ENCODE peak calls at places on chromosomes 5 and 9, in eight cellular contexts. One of them, this sample, is unnamed. For H3K9me3 and H3K4me1, the result is how much of the 10 kb centered on the place peaks cover.

GRCh38 chr9:87007711-87008360 is 60.5 kb upstream of the GAS1 start:
- DNase-seq in ovary: no peak
- DNase-seq in H1: no peak
- DNase-seq in left ventricle myocardium inferior: no peak
- DNase-seq in transverse colon: no peak
- DNase-seq in right atrium auricular region: no peak
- DNase-seq in lower lobe of right lung: no peak
- DNase-seq in A549: no peak
- DNase-seq in this sample: no peak

GRCh38 chr9:112401175-112401815 is 21.4 kb downstream of the HSDL2 start:
- DNase-seq in ovary: no peak
- DNase-seq in H1: no peak
- DNase-seq in left ventricle myocardium inferior: no peak
- DNase-seq in transverse colon: no peak
- DNase-seq in right atrium auricular region: no peak
- DNase-seq in lower lobe of right lung: no peak
- DNase-seq in A549: no peak
- DNase-seq in this sample: no peak

GRCh38 chr9:36036780-36037579 is at the start of gene RECK:
- DNase-seq in ovary: peak
- DNase-seq in H1: peak
- DNase-seq in left ventricle myocardium inferior: peak
- DNase-seq in transverse colon: peak
- DNase-seq in right atrium auricular region: peak
- DNase-seq in lower lobe of right lung: peak
- DNase-seq in A549: peak
- DNase-seq in this sample: peak

GRCh38 chr5:112210430-112211005 is 208.6 kb downstream of the EPB41L4A start:
- DNase-seq in ovary: no peak
- DNase-seq in H1: no peak
- DNase-seq in left ventricle myocardium inferior: no peak
- DNase-seq in transverse colon: peak
- DNase-seq in right atrium auricular region: no peak
- DNase-seq in lower lobe of right lung: no peak
- DNase-seq in A549: peak
- DNase-seq in this sample: no peak

GRCh38 chr5:153749941-153750340 is 259.5 kb downstream of the GRIA1 start:
- DNase-seq in ovary: no peak
- DNase-seq in H1: no peak
- DNase-seq in left ventricle myocardium inferior: no peak
- DNase-seq in transverse colon: no peak
- DNase-seq in right atrium auricular region: no peak
- DNase-seq in lower lobe of right lung: no peak
- DNase-seq in A549: no peak
- DNase-seq in this sample: no peak

GRCh38 chr5:27034531-27034930 is 3.9 kb downstream of the CDH9 start:
- DNase-seq in ovary: no peak
- DNase-seq in H1: no peak
- DNase-seq in left ventricle myocardium inferior: no peak
- DNase-seq in transverse colon: no peak
- DNase-seq in right atrium auricular region: no peak
- DNase-seq in lower lobe of right lung: no peak
- DNase-seq in A549: no peak
- DNase-seq in this sample: no peak

GRCh38 chr9:93895535-93895934 is 59.6 kb downstream of the BARX1 start:
- DNase-seq in ovary: no peak
- DNase-seq in H1: no peak
- DNase-seq in left ventricle myocardium inferior: peak
- DNase-seq in transverse colon: peak
- DNase-seq in right atrium auricular region: no peak
- DNase-seq in lower lobe of right lung: no peak
- DNase-seq in A549: no peak
- DNase-seq in this sample: no peak

GRCh38 chr5:34530637-34531036 is 125.5 kb upstream of the RAI14 start:
- DNase-seq in ovary: no peak
- DNase-seq in H1: no peak
- DNase-seq in left ventricle myocardium inferior: no peak
- DNase-seq in transverse colon: no peak
- DNase-seq in right atrium auricular region: no peak
- DNase-seq in lower lobe of right lung: no peak
- DNase-seq in A549: no peak
- DNase-seq in this sample: no peak

GRCh38 chr5:766666-767431 is 17.7 kb downstream of the ZDHHC11B start:
- DNase-seq in ovary: peak
- DNase-seq in H1: no peak
- DNase-seq in left ventricle myocardium inferior: no peak
- DNase-seq in transverse colon: no peak
- DNase-seq in right atrium auricular region: no peak
- DNase-seq in lower lobe of right lung: no peak
- DNase-seq in A549: no peak
- DNase-seq in this sample: peak

GRCh38 chr5:78001198-78001597 is 225.1 kb upstream of the TBCA start:
- DNase-seq in ovary: no peak
- DNase-seq in H1: no peak
- DNase-seq in left ventricle myocardium inferior: no peak
- DNase-seq in transverse colon: no peak
- DNase-seq in right atrium auricular region: no peak
- DNase-seq in lower lobe of right lung: no peak
- DNase-seq in A549: no peak
- DNase-seq in this sample: no peak

GRCh38 chr5:85293139-85293785 is 908.6 kb upstream of the EDIL3 start:
- DNase-seq in ovary: no peak
- DNase-seq in H1: no peak
- DNase-seq in left ventricle myocardium inferior: no peak
- DNase-seq in transverse colon: no peak
- DNase-seq in right atrium auricular region: no peak
- DNase-seq in lower lobe of right lung: no peak
- DNase-seq in A549: no peak
- DNase-seq in this sample: no peak

GRCh38 chr9:135275163-135275925 is 187.9 kb downstream of the OLFM1 start:
- DNase-seq in ovary: no peak
- DNase-seq in H1: no peak
- DNase-seq in left ventricle myocardium inferior: no peak
- DNase-seq in transverse colon: no peak
- DNase-seq in right atrium auricular region: no peak
- DNase-seq in lower lobe of right lung: peak
- DNase-seq in A549: no peak
- DNase-seq in this sample: peak

GRCh38 chr5:83789376-83789775 is 68.7 kb upstream of the HAPLN1 start:
- DNase-seq in ovary: no peak
- DNase-seq in H1: no peak
- DNase-seq in left ventricle myocardium inferior: no peak
- DNase-seq in transverse colon: no peak
- DNase-seq in right atrium auricular region: no peak
- DNase-seq in lower lobe of right lung: no peak
- DNase-seq in A549: no peak
- DNase-seq in this sample: no peak

GRCh38 chr5:132020568-132021339 is 9.3 kb upstream of the ACSL6 start:
- DNase-seq in ovary: no peak
- DNase-seq in H1: no peak
- DNase-seq in left ventricle myocardium inferior: no peak
- DNase-seq in transverse colon: no peak
- DNase-seq in right atrium auricular region: no peak
- DNase-seq in lower lobe of right lung: no peak
- DNase-seq in A549: no peak
- DNase-seq in this sample: no peak

GRCh38 chr9:70003786-70004185 is 39.9 kb upstream of the MAMDC2 start:
- DNase-seq in ovary: no peak
- DNase-seq in H1: no peak
- DNase-seq in left ventricle myocardium inferior: no peak
- DNase-seq in transverse colon: no peak
- DNase-seq in right atrium auricular region: no peak
- DNase-seq in lower lobe of right lung: no peak
- DNase-seq in A549: no peak
- DNase-seq in this sample: no peak

GRCh38 chr9:101275671-101276250 is 109.0 kb downstream of the BAAT start:
- DNase-seq in ovary: no peak
- DNase-seq in H1: no peak
- DNase-seq in left ventricle myocardium inferior: no peak
- DNase-seq in transverse colon: no peak
- DNase-seq in right atrium auricular region: no peak
- DNase-seq in lower lobe of right lung: no peak
- DNase-seq in A549: no peak
- DNase-seq in this sample: no peak

DNA sequence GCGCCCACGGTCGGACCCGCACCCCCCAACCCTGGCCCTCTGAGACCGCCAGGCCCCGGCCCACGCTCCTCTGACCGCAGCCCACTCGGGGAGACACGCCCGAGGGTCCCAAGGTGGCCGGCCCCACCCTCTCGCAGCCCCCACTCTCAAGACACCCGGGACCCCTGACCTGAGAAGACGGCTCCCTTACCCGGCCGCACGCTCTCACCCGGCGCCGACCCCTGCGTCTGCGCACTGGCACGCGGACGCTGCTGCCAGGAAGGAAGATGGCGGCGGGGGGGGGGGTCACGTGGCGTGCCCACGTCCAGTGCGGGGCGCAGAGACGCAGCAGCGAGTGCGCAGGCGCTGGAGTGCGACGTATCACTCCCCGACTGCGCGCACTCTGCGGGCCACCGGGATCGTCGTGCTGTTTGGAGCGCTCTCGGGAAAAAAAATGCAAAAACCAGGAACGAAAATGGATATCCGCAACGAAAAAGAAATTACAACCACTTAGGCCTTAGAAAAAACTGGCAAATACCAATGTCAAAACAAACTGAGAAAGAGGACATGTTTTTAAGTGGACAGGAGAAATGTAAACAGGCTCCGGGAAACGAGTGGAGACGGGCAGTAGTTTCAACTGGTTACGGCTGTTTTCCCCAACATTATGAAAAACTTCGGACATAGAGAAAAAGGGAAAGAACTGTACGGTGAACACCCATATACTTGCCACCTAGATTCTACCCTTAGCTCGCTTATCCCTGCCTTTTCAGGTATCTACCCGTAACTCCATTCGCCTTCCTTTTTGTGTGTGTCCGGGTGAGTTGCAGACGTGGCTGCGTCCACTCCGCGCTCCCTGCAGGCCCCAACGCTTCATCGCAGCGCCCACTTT is at the start of gene MRPL36:
- DNase-seq in ovary: peak
- DNase-seq in H1: peak
- DNase-seq in left ventricle myocardium inferior: peak
- DNase-seq in transverse colon: peak
- DNase-seq in right atrium auricular region: peak
- DNase-seq in lower lobe of right lung: peak
- DNase-seq in A549: peak
- DNase-seq in this sample: peak
- TF ChIP-seq CTCF in ovary: peak
- TF ChIP-seq CTCF in H1: no peak
- TF ChIP-seq CTCF in left ventricle myocardium inferior: no peak
- TF ChIP-seq CTCF in transverse colon: no peak
- TF ChIP-seq CTCF in right atrium auricular region: peak
- TF ChIP-seq CTCF in lower lobe of right lung: no peak
- TF ChIP-seq CTCF in A549: no peak
- TF ChIP-seq CTCF in this sample: no peak

GRCh38 chr5:141322261-141322660 is 1.7 kb upstream of the TAF7 start:
- DNase-seq in ovary: no peak
- DNase-seq in H1: no peak
- DNase-seq in left ventricle myocardium inferior: no peak
- DNase-seq in transverse colon: no peak
- DNase-seq in right atrium auricular region: no peak
- DNase-seq in lower lobe of right lung: no peak
- DNase-seq in A549: no peak
- DNase-seq in this sample: no peak
- H3K9me3 ChIP-seq in ovary: under half
- H3K9me3 ChIP-seq in H1: under half
- H3K9me3 ChIP-seq in left ventricle myocardium inferior: under half
- H3K9me3 ChIP-seq in transverse colon: under half
- H3K9me3 ChIP-seq in right atrium auricular region: under half
- H3K9me3 ChIP-seq in lower lobe of right lung: half or more
- H3K9me3 ChIP-seq in A549: half or more
- H3K9me3 ChIP-seq in this sample: half or more

GRCh38 chr5:143596824-143597223 is 193.3 kb upstream of the NR3C1 start:
- DNase-seq in ovary: no peak
- DNase-seq in H1: no peak
- DNase-seq in left ventricle myocardium inferior: no peak
- DNase-seq in transverse colon: no peak
- DNase-seq in right atrium auricular region: no peak
- DNase-seq in lower lobe of right lung: no peak
- DNase-seq in A549: no peak
- DNase-seq in this sample: no peak
- H3K4me1 ChIP-seq in ovary: under half
- H3K4me1 ChIP-seq in H1: under half
- H3K4me1 ChIP-seq in left ventricle myocardium inferior: under half
- H3K4me1 ChIP-seq in transverse colon: under half
- H3K4me1 ChIP-seq in right atrium auricular region: under half
- H3K4me1 ChIP-seq in lower lobe of right lung: under half
- H3K4me1 ChIP-seq in A549: half or more
- H3K4me1 ChIP-seq in this sample: under half

DNA sequence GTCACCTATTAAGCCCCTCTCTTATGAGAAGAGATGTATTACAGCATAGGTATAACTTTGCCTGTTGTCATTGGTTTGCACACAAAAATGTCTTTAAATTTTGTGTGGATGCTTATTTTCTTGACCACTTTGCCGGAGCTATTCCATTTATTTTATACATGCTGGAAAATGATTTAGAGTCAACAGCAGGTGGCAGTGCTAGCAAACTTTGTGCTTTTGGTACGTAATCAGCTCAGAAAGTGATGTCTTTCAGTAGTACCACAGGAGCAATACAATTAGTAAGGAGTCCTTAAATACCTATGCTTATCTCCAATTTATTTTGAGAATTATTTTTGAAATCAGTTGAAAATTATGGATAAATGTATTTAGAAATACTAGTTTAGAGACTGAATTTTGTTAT is 19.8 kb upstream of the NUDT12 start:
- DNase-seq in ovary: no peak
- DNase-seq in H1: no peak
- DNase-seq in left ventricle myocardium inferior: no peak
- DNase-seq in transverse colon: peak
- DNase-seq in right atrium auricular region: no peak
- DNase-seq in lower lobe of right lung: no peak
- DNase-seq in A549: no peak
- DNase-seq in this sample: no peak
- TF ChIP-seq CTCF in ovary: no peak
- TF ChIP-seq CTCF in H1: no peak
- TF ChIP-seq CTCF in left ventricle myocardium inferior: peak
- TF ChIP-seq CTCF in transverse colon: peak
- TF ChIP-seq CTCF in right atrium auricular region: peak
- TF ChIP-seq CTCF in lower lobe of right lung: peak
- TF ChIP-seq CTCF in A549: peak
- TF ChIP-seq CTCF in this sample: peak

GRCh38 chr5:9066349-9066748 is 479.5 kb downstream of the SEMA5A start:
- DNase-seq in ovary: no peak
- DNase-seq in H1: no peak
- DNase-seq in left ventricle myocardium inferior: no peak
- DNase-seq in transverse colon: no peak
- DNase-seq in right atrium auricular region: no peak
- DNase-seq in lower lobe of right lung: no peak
- DNase-seq in A549: no peak
- DNase-seq in this sample: no peak

GRCh38 chr5:9067129-9067528 is 478.7 kb downstream of the SEMA5A start:
- DNase-seq in ovary: no peak
- DNase-seq in H1: no peak
- DNase-seq in left ventricle myocardium inferior: no peak
- DNase-seq in transverse colon: no peak
- DNase-seq in right atrium auricular region: no peak
- DNase-seq in lower lobe of right lung: no peak
- DNase-seq in A549: no peak
- DNase-seq in this sample: no peak

GRCh38 chr5:9063615-9064245 is 482.1 kb downstream of the SEMA5A start:
- DNase-seq in ovary: no peak
- DNase-seq in H1: no peak
- DNase-seq in left ventricle myocardium inferior: no peak
- DNase-seq in transverse colon: no peak
- DNase-seq in right atrium auricular region: no peak
- DNase-seq in lower lobe of right lung: no peak
- DNase-seq in A549: no peak
- DNase-seq in this sample: no peak

GRCh38 chr5:9069650-9070049 is 476.2 kb downstream of the SEMA5A start:
- DNase-seq in ovary: no peak
- DNase-seq in H1: no peak
- DNase-seq in left ventricle myocardium inferior: no peak
- DNase-seq in transverse colon: no peak
- DNase-seq in right atrium auricular region: no peak
- DNase-seq in lower lobe of right lung: no peak
- DNase-seq in A549: no peak
- DNase-seq in this sample: no peak
- H3K9me3 ChIP-seq in ovary: under half
- H3K9me3 ChIP-seq in H1: under half
- H3K9me3 ChIP-seq in left ventricle myocardium inferior: under half
- H3K9me3 ChIP-seq in transverse colon: under half
- H3K9me3 ChIP-seq in right atrium auricular region: under half
- H3K9me3 ChIP-seq in lower lobe of right lung: under half
- H3K9me3 ChIP-seq in A549: under half
- H3K9me3 ChIP-seq in this sample: under half